ENCODE peak calls at places on chromosome 3, in seven cellular contexts. B, T, S, J, M, L and G are unnamed samples. For H3K27me3, the result is how much of the 10 kb centered on the place peaks cover.

GRCh38 chr3:24042879-24043567 is 97.9 kb downstream of the NR1D2 start:
- DNase-seq in B (no peak), T (no peak), S (no peak), J (no peak), M (no peak), L (no peak), G (no peak)

GRCh38 chr3:78728406-78729145 is 1039.2 kb downstream of the ROBO1 start:
- DNase-seq in B (peak), T (peak), S (peak), J (no peak), M (peak), L (peak), G (peak)

GRCh38 chr3:128748527-128748926 is 22.5 kb downstream of the RAB7A start:
- DNase-seq in B (no peak), T (no peak), S (no peak), J (no peak), M (no peak), L (no peak), G (no peak)

GRCh38 chr3:14988988-14989394 is 41.6 kb downstream of the NR2C2 start:
- DNase-seq in B (no peak), T (no peak), S (no peak), J (peak), M (no peak), L (no peak), G (no peak)

GRCh38 chr3:150370982-150371381 is 37.1 kb upstream of the TSC22D2 start:
- DNase-seq in B (no peak), T (no peak), S (no peak), J (no peak), M (no peak), L (no peak), G (no peak)

GRCh38 chr3:43346990-43347749 is 60.8 kb downstream of the SNRK start:
- DNase-seq in B (no peak), T (no peak), S (no peak), J (no peak), M (no peak), L (no peak), G (no peak)

GRCh38 chr3:79247367-79248103 is 520.3 kb downstream of the ROBO1 start:
- DNase-seq in B (no peak), T (no peak), S (no peak), J (no peak), M (peak), L (no peak), G (no peak)

GRCh38 chr3:158683216-158683975 is 10.9 kb upstream of the LXN start:
- DNase-seq in B (no peak), T (no peak), S (no peak), J (no peak), M (peak), L (no peak), G (no peak)

GRCh38 chr3:177561365-177561764 is 364.1 kb upstream of the TBL1XR1 start:
- DNase-seq in B (no peak), T (no peak), S (no peak), J (no peak), M (no peak), L (no peak), G (no peak)

GRCh38 chr3:43144811-43145490 is 39.1 kb upstream of the POMGNT2 start:
- DNase-seq in B (no peak), T (no peak), S (no peak), J (no peak), M (peak), L (no peak), G (no peak)

GRCh38 chr3:167969554-167969953 is 126.2 kb downstream of the GOLIM4 start:
- DNase-seq in B (no peak), T (no peak), S (no peak), J (no peak), M (no peak), L (no peak), G (no peak)

GRCh38 chr3:120642368-120642948 is 39.6 kb downstream of the HGD start:
- DNase-seq in B (no peak), T (no peak), S (no peak), J (peak), M (peak), L (no peak), G (no peak)

GRCh38 chr3:155995525-155996370 is 124.6 kb upstream of the KCNAB1 start:
- DNase-seq in B (no peak), T (no peak), S (no peak), J (peak), M (peak), L (no peak), G (peak)

GRCh38 chr3:55765398-55765797 is 278.3 kb upstream of the WNT5A start:
- DNase-seq in B (no peak), T (no peak), S (no peak), J (no peak), M (no peak), L (no peak), G (peak)

GRCh38 chr3:23781871-23782270 is 23.9 kb upstream of the UBE2E1 start:
- DNase-seq in B (no peak), T (no peak), S (no peak), J (no peak), M (no peak), L (no peak), G (no peak)

GRCh38 chr3:9730747-9731205 is 759 bp upstream of the BRPF1 start:
- DNase-seq in B (no peak), T (no peak), S (no peak), J (no peak), M (no peak), L (no peak), G (no peak)

GRCh38 chr3:103295974-103296570 is 861.3 kb downstream of the ZPLD1 start:
- DNase-seq in B (no peak), T (no peak), S (no peak), J (no peak), M (peak), L (no peak), G (peak)

GRCh38 chr3:30550246-30550645 is 56.2 kb upstream of the TGFBR2 start:
- DNase-seq in B (no peak), T (no peak), S (no peak), J (no peak), M (no peak), L (no peak), G (no peak)

GRCh38 chr3:71641669-71642068 is 58.1 kb upstream of the FOXP1 start:
- DNase-seq in B (no peak), T (no peak), S (no peak), J (peak), M (no peak), L (no peak), G (peak)

GRCh38 chr3:167110906-167111305 is 269.2 kb downstream of the ZBBX start:
- DNase-seq in B (no peak), T (no peak), S (no peak), J (no peak), M (no peak), L (no peak), G (peak)

GRCh38 chr3:22542311-22542710 is 660.8 kb upstream of the UBE2E2 start:
- DNase-seq in B (no peak), T (no peak), S (no peak), J (no peak), M (peak), L (no peak), G (no peak)

GRCh38 chr3:103075282-103075681 is 640.5 kb downstream of the ZPLD1 start:
- DNase-seq in B (no peak), T (no peak), S (no peak), J (no peak), M (no peak), L (no peak), G (no peak)

GRCh38 chr3:83890039-83890762 is 1068.6 kb upstream of the CADM2 start:
- DNase-seq in B (no peak), T (no peak), S (no peak), J (no peak), M (no peak), L (no peak), G (no peak)

GRCh38 chr3:193665370-193665989 is 72.5 kb downstream of the OPA1 start:
- DNase-seq in B (no peak), T (no peak), S (no peak), J (no peak), M (peak), L (no peak), G (no peak)

GRCh38 chr3:183359036-183359435 is 69.4 kb downstream of the MCF2L2 start:
- DNase-seq in B (no peak), T (no peak), S (no peak), J (no peak), M (no peak), L (no peak), G (no peak)

GRCh38 chr3:45906681-45907220 is 20.4 kb downstream of the CCR9 start:
- DNase-seq in B (no peak), T (no peak), S (no peak), J (peak), M (peak), L (no peak), G (peak)

GRCh38 chr3:14265246-14265962 is 86.8 kb downstream of the LSM3 start:
- DNase-seq in B (no peak), T (no peak), S (no peak), J (no peak), M (peak), L (no peak), G (no peak)

GRCh38 chr3:181694805-181695660 is 16.7 kb upstream of the SOX2 start:
- DNase-seq in B (peak), T (peak), S (peak), J (no peak), M (peak), L (peak), G (no peak)

GRCh38 chr3:30658328-30659052 is 52.1 kb downstream of the TGFBR2 start:
- DNase-seq in B (no peak), T (no peak), S (no peak), J (no peak), M (peak), L (no peak), G (no peak)

GRCh38 chr3:21435871-21436270 is 315.1 kb downstream of the ZNF385D start:
- DNase-seq in B (no peak), T (no peak), S (peak), J (no peak), M (peak), L (no peak), G (no peak)

GRCh38 chr3:196235452-196236122 is 19.3 kb downstream of the SLC51A start:
- DNase-seq in B (no peak), T (no peak), S (no peak), J (no peak), M (no peak), L (no peak), G (no peak)

GRCh38 chr3:188531210-188531609 is 377.3 kb downstream of the LPP start:
- DNase-seq in B (no peak), T (no peak), S (no peak), J (no peak), M (peak), L (no peak), G (no peak)

GRCh38 chr3:105401691-105402149 is 35.0 kb downstream of the ALCAM start:
- DNase-seq in B (no peak), T (no peak), S (no peak), J (no peak), M (no peak), L (no peak), G (no peak)

GRCh38 chr3:50203113-50203852 is 1.8 kb upstream of the SLC38A3 start:
- DNase-seq in B (no peak), T (no peak), S (peak), J (no peak), M (no peak), L (no peak), G (peak)

GRCh38 chr3:50202353-50203112 is 2.5 kb upstream of the SLC38A3 start:
- DNase-seq in B (no peak), T (no peak), S (peak), J (no peak), M (no peak), L (no peak), G (no peak)

GRCh38 chr3:50205719-50206276 is 727 bp downstream of the SLC38A3 start:
- DNase-seq in B (no peak), T (peak), S (peak), J (peak), M (no peak), L (no peak), G (no peak)

GRCh38 chr3:50204804-50205718 is at the start of gene SLC38A3:
- DNase-seq in B (no peak), T (no peak), S (peak), J (peak), M (no peak), L (no peak), G (peak)

GRCh38 chr3:50204052-50204803 is 843 bp upstream of the SLC38A3 start:
- DNase-seq in B (no peak), T (no peak), S (no peak), J (no peak), M (no peak), L (no peak), G (peak)
- H3K27me3 ChIP-seq in B (under half), T (half or more), S (under half), J (under half), M (under half), L (under half), G (under half)

DNA sequence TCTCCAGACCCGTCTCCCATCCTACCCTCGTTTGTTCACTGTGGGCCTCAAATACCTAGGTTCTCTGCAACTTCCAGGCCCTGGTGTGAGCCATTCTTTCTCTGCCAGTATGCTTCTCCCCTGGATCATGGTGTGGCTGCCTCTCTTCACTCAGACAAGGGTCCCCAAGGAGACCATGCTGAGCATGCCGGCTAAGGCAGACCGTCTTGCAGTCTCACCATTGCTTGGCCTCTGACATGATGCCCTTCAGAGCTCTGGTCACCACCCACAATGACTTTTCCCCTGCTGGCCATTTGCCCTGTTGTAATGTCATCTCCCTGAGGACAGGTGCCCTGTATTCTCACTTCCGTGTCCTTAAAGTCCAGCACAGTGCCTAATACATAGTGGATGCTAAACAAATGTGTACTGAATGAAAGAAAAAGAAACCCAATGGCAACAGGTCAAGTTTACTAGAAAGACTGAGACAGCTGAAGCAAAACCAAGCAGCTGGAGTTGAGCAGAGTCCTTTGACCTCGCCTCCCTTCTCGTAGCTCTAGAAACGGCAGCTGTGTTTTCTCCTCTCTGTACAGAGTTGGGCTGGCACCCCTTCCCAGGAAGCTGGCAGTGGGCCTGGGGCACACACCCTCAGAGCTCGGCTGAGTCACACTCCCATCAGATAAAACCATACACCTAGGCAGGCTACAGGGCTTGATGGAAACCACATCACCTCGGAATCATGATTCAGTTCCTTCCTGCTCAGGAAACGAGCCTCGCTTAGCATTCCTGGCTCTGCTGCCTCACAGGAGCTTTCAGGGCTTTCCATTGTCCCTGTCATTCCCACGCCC is 8.6 kb downstream of the TLR9 start:
- DNase-seq in B (peak), T (peak), S (peak), J (no peak), M (peak), L (peak), G (peak)
- H3K4me3 ChIP-seq in B (no peak), T (no peak), S (no peak), J (no peak), M (no peak), L (no peak), G (no peak)

DNA sequence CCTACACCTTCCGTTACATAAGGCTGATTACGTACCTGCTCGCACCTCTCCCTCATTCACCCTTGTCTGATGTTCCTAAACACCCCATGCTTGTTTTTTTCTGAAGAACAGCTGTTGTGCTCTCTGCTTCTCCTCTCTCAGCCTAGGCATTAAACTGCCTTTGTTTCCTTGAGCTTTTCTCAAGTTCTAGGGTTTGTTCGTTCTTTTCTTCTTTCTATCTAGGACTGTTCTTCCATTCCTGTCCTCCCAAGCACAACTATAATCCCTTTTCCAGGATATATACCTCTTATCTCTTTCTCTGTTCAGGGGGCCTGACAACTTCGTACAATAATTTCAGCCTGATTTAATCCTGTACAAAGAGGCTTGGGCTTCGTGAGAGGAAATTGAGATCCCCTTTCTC is 11.4 kb downstream of the SYN2 start:
- DNase-seq in B (no peak), T (no peak), S (no peak), J (no peak), M (no peak), L (no peak), G (no peak)
- H3K27me3 ChIP-seq in B (under half), T (under half), S (under half), J (under half), M (under half), L (under half), G (under half)

GRCh38 chr3:146967786-146968185 is 362.6 kb upstream of the PLSCR5 start:
- DNase-seq in B (no peak), T (no peak), S (no peak), J (no peak), M (peak), L (no peak), G (no peak)
- H3K4me3 ChIP-seq in B (no peak), T (no peak), S (no peak), J (no peak), M (no peak), L (no peak), G (no peak)

GRCh38 chr3:122925756-122926155 is 101.8 kb downstream of the SEMA5B start:
- DNase-seq in B (no peak), T (no peak), S (no peak), J (no peak), M (no peak), L (no peak), G (no peak)
- H3K27me3 ChIP-seq in B (under half), T (under half), S (under half), J (under half), M (under half), L (under half), G (under half)